ENCODE peak calls at places on chromosomes 13 and 19, in nine cellular contexts. Z, U, B, W, K, F, P, E and X are unnamed samples.
A peak's percentile ranks its signal among the peaks of the same experiment; 100 is the strongest.

GRCh38 chr13:51453959-51454703 is 1.3 kb upstream of the INTS6 start:
- DNase-seq in B (no peak), F (no peak), W (peak; percentile 56), K (peak; percentile 29), P (no peak), U (peak; percentile 40), Z (peak; percentile 9), E (no peak), X (no peak)

GRCh38 chr13:42991892-42992584 is at the start of gene EPSTI1:
- DNase-seq in P (peak; percentile 74), E (peak; percentile 76), K (peak; percentile 73), F (no peak), W (peak; percentile 70), B (peak; percentile 87), Z (peak; percentile 7), U (peak; percentile 83), X (peak; percentile 90)

GRCh38 chr13:98143157-98143553 is 261 bp downstream of the FARP1 start:
- DNase-seq in W (peak; percentile 68), Z (no peak), K (peak; percentile 38), B (peak; percentile 90), F (no peak), P (no peak), E (no peak), U (no peak), X (no peak)

GRCh38 chr19:18436651-18437478 is 1.1 kb downstream of the ISYNA1 start:
- DNase-seq in K (peak; percentile 91), E (peak; percentile 84), F (no peak), U (peak; percentile 86), W (peak; percentile 83), Z (peak; percentile 38), B (peak; percentile 94), P (peak; percentile 96), X (peak; percentile 93)

GRCh38 chr19:20964798-20965197 is 41.7 kb downstream of the ZNF85 start:
- DNase-seq in Z (no peak), B (no peak), W (no peak), P (no peak), K (no peak), E (no peak), F (no peak), U (no peak), X (no peak)

GRCh38 chr19:44585371-44586141 is 27.8 kb upstream of the IGSF23 start:
- DNase-seq in U (peak; percentile 39), B (no peak), P (peak; percentile 60), Z (peak; percentile 75), E (peak; percentile 39), F (no peak), W (no peak), K (no peak), X (no peak)

GRCh38 chr13:43751624-43752023 is 35.1 kb downstream of the ENOX1 start:
- DNase-seq in P (peak; percentile 19), E (no peak), W (no peak), Z (no peak), F (no peak), B (no peak), U (no peak), K (no peak), X (no peak)

GRCh38 chr19:1482361-1483066 is 3.5 kb upstream of the C19orf25 start:
- DNase-seq in W (peak; percentile 44), F (no peak), P (no peak), Z (no peak), B (no peak), K (no peak), U (no peak), E (no peak), X (no peak)

GRCh38 chr19:43749152-43749551 is 5.6 kb downstream of the SMG9 start:
- DNase-seq in P (no peak), E (no peak), K (no peak), F (no peak), U (no peak), W (no peak), B (no peak), Z (no peak), X (no peak)

GRCh38 chr19:1066748-1067340 is at the start of gene ARHGAP45:
- DNase-seq in W (peak; percentile 69), U (no peak), B (peak; percentile 89), F (no peak), Z (peak; percentile 48), E (no peak), P (no peak), K (no peak), X (peak; percentile 88)

GRCh38 chr19:39224910-39225309 is 19.9 kb downstream of the IFNL3 start:
- DNase-seq in F (no peak), B (no peak), E (no peak), U (no peak), W (no peak), Z (no peak), P (no peak), K (no peak), X (no peak)
- TF ChIP-seq CTCF in F (no peak), B (no peak), E (no peak), U (no peak), W (no peak), Z (no peak), P (no peak), K (no peak), X (no peak)

DNA sequence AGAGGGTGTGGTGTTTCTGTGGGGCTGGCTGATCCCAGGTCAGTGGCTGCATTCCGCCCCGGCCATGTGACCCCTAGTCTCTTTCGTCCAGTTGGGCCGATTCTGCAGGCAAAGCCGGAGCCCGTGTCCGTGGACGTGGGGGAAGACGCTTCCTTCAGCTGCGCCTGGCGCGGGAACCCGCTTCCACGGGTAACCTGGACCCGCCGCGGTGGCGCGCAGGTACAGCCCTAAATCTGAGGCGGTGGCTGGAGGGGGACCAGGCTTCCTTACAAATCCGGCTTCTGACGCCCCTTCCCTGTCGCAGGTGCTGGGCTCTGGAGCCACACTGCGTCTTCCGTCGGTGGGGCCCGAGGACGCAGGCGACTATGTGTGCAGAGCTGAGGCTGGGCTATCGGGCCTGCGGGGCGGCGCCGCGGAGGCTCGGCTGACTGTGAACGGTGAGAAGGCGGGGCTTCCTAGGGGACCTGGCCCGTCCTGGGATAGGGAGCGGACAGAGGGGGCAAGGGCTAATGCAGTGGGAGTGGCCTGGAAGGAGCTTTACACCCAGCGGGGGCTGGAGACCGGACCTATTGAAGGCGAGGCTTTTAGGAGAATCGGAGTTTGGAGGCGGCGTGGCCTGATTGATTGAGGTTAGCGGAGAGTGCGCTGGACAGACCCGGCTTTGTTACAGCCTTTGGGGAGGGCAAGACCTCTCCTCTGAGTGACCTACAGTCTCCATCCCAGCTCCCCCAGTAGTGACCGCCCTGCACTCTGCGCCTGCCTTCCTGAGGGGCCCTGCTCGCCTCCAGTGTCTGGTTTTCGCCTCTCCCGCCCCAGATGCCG is 4.3 kb downstream of the KIRREL2 start:
- DNase-seq in U (no peak), E (no peak), P (no peak), Z (no peak), F (no peak), B (no peak), W (no peak), K (no peak), X (no peak)
- H3K4me3 ChIP-seq in U (no peak overlapping the region), E (no peak overlapping the region), P (no peak overlapping the region), Z (no peak overlapping the region), F (no peak overlapping the region), B (no peak overlapping the region), W (no peak overlapping the region), K (no peak overlapping the region), X (no peak overlapping the region)

GRCh38 chr13:28754698-28755545 is 36.2 kb upstream of the SLC46A3 start:
- DNase-seq in U (peak; percentile 45), E (peak; percentile 1), P (peak; percentile 67), B (peak; percentile 72), K (peak; percentile 71), W (peak; percentile 60), Z (peak; percentile 44), F (no peak), X (no peak)

GRCh38 chr13:28751210-28751935 is 32.6 kb upstream of the SLC46A3 start:
- DNase-seq in E (no peak), Z (no peak), B (no peak), W (no peak), P (peak; percentile 44), F (no peak), U (no peak), K (no peak), X (no peak)

GRCh38 chr13:28753946-28754345 is 35.2 kb upstream of the SLC46A3 start:
- DNase-seq in E (no peak), F (no peak), W (no peak), B (no peak), K (no peak), P (no peak), Z (no peak), U (no peak), X (no peak)

GRCh38 chr13:28755546-28755870 is 36.7 kb upstream of the SLC46A3 start:
- DNase-seq in K (no peak), E (no peak), U (no peak), B (no peak), Z (no peak), W (no peak), P (no peak), F (no peak), X (no peak)

DNA sequence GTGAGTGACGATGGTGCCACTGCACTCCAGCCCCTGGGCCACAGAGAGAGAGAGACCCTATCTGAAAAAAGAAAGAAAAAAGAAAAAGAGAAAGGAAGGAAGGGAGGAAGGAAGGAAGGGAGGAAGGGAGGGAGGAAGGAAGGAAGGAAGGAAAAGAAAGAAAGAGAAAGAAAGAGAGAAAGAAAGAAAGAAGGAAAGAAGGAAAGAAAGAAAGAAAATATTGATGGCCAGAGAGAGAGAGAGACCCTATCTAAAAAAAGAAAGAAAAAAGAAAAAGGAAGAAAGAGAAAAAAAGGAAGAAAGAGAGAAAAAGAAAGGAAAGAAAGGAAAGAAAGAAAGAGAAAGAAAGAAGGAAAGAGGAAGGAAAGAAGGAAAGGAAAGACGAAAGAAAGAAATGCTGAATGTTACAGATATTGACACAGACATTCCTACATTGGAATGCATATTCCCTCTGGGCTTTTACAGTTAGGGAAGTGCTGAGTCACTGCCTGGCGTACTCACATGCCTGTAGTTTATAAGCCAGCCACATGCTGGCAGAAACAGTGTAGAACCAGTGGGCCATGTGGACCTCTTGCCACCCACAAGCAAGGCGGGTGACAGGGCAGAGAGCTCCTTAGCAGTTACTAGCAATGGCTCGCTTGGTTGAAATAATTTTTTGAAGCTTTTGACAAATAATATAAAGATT is 34.6 kb upstream of the SLC46A3 start:
- DNase-seq in K (peak; percentile 54), P (peak; percentile 93), Z (peak; percentile 92), E (peak; percentile 70), F (peak; percentile 78), U (peak; percentile 88), W (no peak), B (no peak), X (no peak)
- TF ChIP-seq CTCF in K (peak; percentile 14), P (no peak), Z (no peak), E (no peak), F (no peak), U (peak; percentile 16), W (no peak), B (peak; percentile 18), X (no peak)

DNA sequence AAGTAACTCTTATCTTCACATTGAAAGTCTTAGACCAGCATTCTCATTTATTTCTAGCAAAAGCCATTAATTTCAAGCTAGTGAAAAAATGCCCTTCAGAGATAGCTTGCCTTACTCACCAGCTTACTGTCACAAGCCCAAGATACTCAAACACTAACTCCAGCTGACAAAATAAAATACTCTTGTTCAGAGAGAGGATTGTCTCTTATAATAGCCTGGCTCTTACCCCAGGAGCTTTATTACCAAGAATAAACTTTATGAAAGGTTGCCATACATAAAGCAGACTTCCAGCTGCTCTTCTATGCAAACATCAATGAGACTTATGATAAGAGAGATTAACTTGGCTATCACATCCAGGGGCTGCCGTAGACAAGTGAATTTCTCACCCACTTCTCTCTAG is 53.6 kb downstream of the XPO4 start:
- DNase-seq in P (peak; percentile 19), E (peak; percentile 35), Z (no peak), F (no peak), B (no peak), W (no peak), U (no peak), K (no peak), X (no peak)
- H3K4me3 ChIP-seq in P (no peak overlapping the region), E (no peak overlapping the region), Z (no peak overlapping the region), F (no peak overlapping the region), B (no peak overlapping the region), W (no peak overlapping the region), U (no peak overlapping the region), K (no peak overlapping the region), X (no peak overlapping the region)